ENCODE peak calls at places on chromosomes 16 and 17, in seven cellular contexts. S is HCT116, K is SK-N-SH, F is HepG2, Q is GM12878, G is K562, E is H1. L is an unnamed sample.

GRCh38 chr17:44990994-44991393 is 22.9 kb upstream of the C1QL1 start:
- DNase-seq in S (no peak), K (no peak), F (no peak), Q (no peak), G (no peak), E (no peak), L (no peak)

GRCh38 chr17:78278139-78278741 is 46.8 kb downstream of the TMEM235 start:
- DNase-seq in S (no peak), K (no peak), F (no peak), Q (no peak), G (peak; percentile 55), E (no peak), L (no peak)

GRCh38 chr17:44794699-44795413 is 35.2 kb downstream of the GJC1 start:
- DNase-seq in S (peak; percentile 73), K (no peak), F (no peak), Q (no peak), G (no peak), E (no peak), L (no peak)

GRCh38 chr16:81707411-81708321 is 71.4 kb upstream of the PLCG2 start:
- DNase-seq in S (no peak), K (no peak), F (no peak), Q (no peak), G (no peak), E (no peak), L (no peak)

GRCh38 chr17:337453-337852 is 15.2 kb downstream of the RPH3AL start:
- DNase-seq in S (no peak), K (no peak), F (no peak), Q (no peak), G (no peak), E (no peak), L (no peak)

GRCh38 chr17:12765544-12765943 is 23.8 kb upstream of the ARHGAP44 start:
- DNase-seq in S (no peak), K (no peak), F (no peak), Q (no peak), G (peak; percentile 7), E (no peak), L (no peak)

GRCh38 chr17:69651921-69652320 is 237.4 kb downstream of the MAP2K6 start:
- DNase-seq in S (no peak), K (no peak), F (no peak), Q (no peak), G (no peak), E (no peak), L (no peak)

GRCh38 chr17:79027925-79028491 is 4.0 kb downstream of the C1QTNF1 start:
- DNase-seq in S (no peak), K (peak; percentile 92), F (no peak), Q (no peak), G (no peak), E (no peak), L (no peak)

GRCh38 chr16:46727630-46728029 is 20.5 kb downstream of the MYLK3 start:
- DNase-seq in S (no peak), K (no peak), F (no peak), Q (no peak), G (no peak), E (no peak), L (no peak)

GRCh38 chr17:73723317-73723716 is 79.1 kb upstream of the SDK2 start:
- DNase-seq in S (no peak), K (no peak), F (no peak), Q (no peak), G (no peak), E (no peak), L (no peak)

GRCh38 chr17:3754458-3755334 is 31.0 kb downstream of the HASPIN start:
- DNase-seq in S (peak; percentile 95), K (peak; percentile 79), F (no peak), Q (no peak), G (peak; percentile 94), E (peak; percentile 99), L (peak; percentile 98)

GRCh38 chr16:17131351-17131750 is 339.4 kb downstream of the XYLT1 start:
- DNase-seq in S (no peak), K (no peak), F (no peak), Q (no peak), G (no peak), E (no peak), L (no peak)

GRCh38 chr16:19559242-19559910 is 3.9 kb downstream of the VPS35L start:
- DNase-seq in S (peak; percentile 51), K (peak; percentile 40), F (peak; percentile 58), Q (no peak), G (peak; percentile 35), E (peak; percentile 46), L (peak; percentile 61)
- TF ChIP-seq JUND in S (no peak), K (no peak), F (no peak), Q (no peak), G (no peak), E (no peak), L (no peak)

DNA sequence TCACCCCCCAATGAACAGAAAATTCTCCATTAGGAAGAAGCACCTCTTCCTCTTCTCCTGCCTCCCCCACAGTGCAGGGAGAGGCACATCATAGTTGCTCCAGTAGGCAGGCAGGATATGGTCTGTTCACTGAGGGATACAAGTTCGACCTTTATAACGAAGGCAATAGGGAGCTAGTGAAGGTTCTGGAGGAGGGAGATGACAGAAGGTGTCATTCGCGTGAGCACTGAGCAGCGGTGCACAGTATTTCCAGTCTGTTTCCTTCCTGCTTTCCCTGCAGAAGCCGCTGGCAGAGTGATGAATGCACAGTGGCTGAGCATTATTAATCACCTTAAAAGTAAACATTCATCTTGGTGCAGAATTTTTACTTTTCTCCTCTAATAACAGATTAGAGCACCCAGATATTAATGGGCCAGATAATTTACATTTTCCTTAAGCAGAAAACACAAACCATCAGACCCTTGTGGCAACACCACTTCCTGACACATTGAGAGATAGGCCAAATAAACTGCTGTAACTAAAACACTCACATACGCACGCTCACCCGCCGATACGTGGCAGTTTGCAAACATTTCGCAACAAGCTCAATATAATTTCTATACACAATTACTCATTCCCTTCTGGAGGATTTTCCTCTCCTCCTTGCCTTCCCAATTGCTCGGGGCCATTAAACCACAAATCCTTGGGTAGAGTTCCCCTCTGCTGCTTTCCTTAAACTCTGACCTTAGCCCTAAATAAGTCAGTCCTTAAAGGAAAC is 69.6 kb downstream of the AIPL1 start:
- DNase-seq in S (no peak), K (no peak), F (no peak), Q (no peak), G (no peak), E (peak; percentile 19), L (no peak)
- TF ChIP-seq JUND in S (no peak), K (no peak), F (no peak), Q (no peak), G (no peak), E (no peak), L (no peak)

GRCh38 chr17:9898812-9899211 is 6.3 kb downstream of the RCVRN start:
- DNase-seq in S (no peak), K (no peak), F (no peak), Q (no peak), G (no peak), E (no peak), L (no peak)

GRCh38 chr17:9900019-9900594 is 5.0 kb downstream of the RCVRN start:
- DNase-seq in S (no peak), K (no peak), F (no peak), Q (no peak), G (no peak), E (no peak), L (no peak)

GRCh38 chr17:9897569-9897968 is 7.5 kb downstream of the RCVRN start:
- DNase-seq in S (no peak), K (no peak), F (no peak), Q (no peak), G (no peak), E (no peak), L (no peak)

GRCh38 chr17:9900744-9901143 is 4.3 kb downstream of the RCVRN start:
- DNase-seq in S (no peak), K (no peak), F (no peak), Q (no peak), G (no peak), E (no peak), L (no peak)

DNA sequence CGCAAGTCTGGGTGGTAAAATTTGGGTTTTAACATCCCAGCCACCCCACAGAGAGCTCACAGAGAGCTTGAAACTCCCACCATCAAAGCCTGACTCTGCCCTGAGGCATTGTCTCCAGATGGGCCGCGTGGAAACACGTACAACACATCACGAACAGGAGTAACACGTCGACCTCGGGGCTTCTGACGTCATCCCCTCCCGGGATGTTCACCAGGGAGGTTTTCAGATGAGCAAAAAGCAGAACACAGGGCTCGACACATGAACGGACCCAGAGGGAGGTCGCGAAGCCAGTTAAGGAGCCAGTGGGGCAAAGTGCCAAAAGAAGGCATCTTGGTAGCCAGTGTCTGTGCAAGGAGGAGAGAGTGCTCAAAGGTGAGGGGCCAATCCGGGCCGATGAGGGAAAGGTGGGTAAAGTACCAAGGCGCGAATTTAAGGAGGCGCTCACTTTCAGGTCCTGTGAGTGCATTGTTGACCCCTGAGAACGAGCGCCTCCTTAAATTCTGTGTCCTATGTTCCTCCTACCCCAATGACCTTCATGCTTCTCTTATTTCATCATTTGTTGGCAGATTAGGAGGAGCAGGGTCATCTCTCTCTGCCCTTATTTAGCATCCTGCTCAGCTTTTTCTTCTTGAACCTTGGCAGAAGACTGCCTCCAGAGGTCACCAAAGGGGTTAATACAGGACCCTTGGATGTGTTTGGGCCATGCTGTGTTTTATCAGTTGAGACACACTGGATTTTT is 5.6 kb downstream of the RCVRN start:
- DNase-seq in S (no peak), K (no peak), F (no peak), Q (no peak), G (no peak), E (no peak), L (no peak)
- TF ChIP-seq JUND in S (no peak), K (no peak), F (no peak), Q (no peak), G (no peak), E (no peak), L (no peak)

DNA sequence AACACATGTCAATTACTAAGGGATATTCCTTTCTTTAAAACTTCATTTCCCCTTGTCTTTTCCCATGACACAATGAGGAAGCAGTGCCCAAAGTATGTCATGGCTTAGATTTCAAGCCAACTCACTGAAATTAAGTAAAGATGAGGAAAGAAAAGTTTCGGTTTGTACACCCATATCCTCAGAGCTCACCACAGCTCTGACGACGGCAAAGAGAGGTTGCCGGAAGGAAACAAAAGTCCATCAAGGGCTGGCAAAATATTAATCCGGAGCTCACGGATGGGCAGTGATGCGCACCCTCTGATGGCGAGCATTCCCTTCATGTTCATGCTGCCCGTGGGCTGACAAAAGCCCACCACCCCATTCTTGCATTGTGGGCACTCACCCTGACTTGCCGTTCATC is 103.0 kb downstream of the SOX9 start:
- DNase-seq in S (no peak), K (no peak), F (no peak), Q (no peak), G (no peak), E (no peak), L (no peak)
- TF ChIP-seq JUND in S (no peak), K (no peak), F (no peak), Q (no peak), G (no peak), E (no peak), L (no peak)